ENCODE peak calls at places on chromosomes 16 and 17, in six cellular contexts. O, E, Y, W, P and D are unnamed samples.

GRCh38 chr17:45705123-45706009 is 78.8 kb upstream of the CRHR1 start:
- DNase-seq in Y (peak; percentile 91), P (peak; percentile 42), W (no peak), O (no peak), E (no peak), D (no peak)

GRCh38 chr16:23905027-23905426 is 69.2 kb downstream of the PRKCB start:
- DNase-seq in W (no peak), Y (peak; percentile 60), P (peak; percentile 70), E (peak; percentile 79), O (peak; percentile 50), D (no peak)

GRCh38 chr16:12557808-12558207 is 245.9 kb downstream of the CPPED1 start:
- DNase-seq in P (no peak), W (no peak), O (no peak), E (no peak), Y (no peak), D (no peak)

GRCh38 chr17:72100445-72100844 is 20.4 kb upstream of the SOX9 start:
- DNase-seq in E (no peak), O (no peak), P (no peak), Y (no peak), W (no peak), D (no peak)

GRCh38 chr16:24309222-24309905 is 53.2 kb downstream of the CACNG3 start:
- DNase-seq in Y (peak; percentile 28), E (no peak), O (no peak), W (no peak), P (peak; percentile 39), D (no peak)

GRCh38 chr16:75083826-75084225 is 32.8 kb downstream of the LDHD start:
- DNase-seq in W (no peak), E (peak; percentile 21), P (no peak), Y (no peak), O (no peak), D (no peak)

GRCh38 chr16:85314633-85315032 is 202.4 kb upstream of the CIBAR2 start:
- DNase-seq in P (no peak), Y (no peak), O (no peak), E (no peak), W (no peak), D (no peak)

GRCh38 chr17:8059131-8059530 is 20.3 kb downstream of the ALOX15B start:
- DNase-seq in P (no peak), Y (no peak), E (peak; percentile 29), O (peak; percentile 16), W (no peak), D (no peak)

GRCh38 chr16:4593069-4593468 is 21.6 kb downstream of the UBALD1 start:
- DNase-seq in O (no peak), P (no peak), E (peak; percentile 69), W (no peak), Y (no peak), D (no peak)

GRCh38 chr17:68033636-68034451 is 1.7 kb upstream of the KPNA2 start:
- DNase-seq in P (peak; percentile 65), Y (peak; percentile 56), W (no peak), O (no peak), E (no peak), D (no peak)

GRCh38 chr17:40607641-40608040 is 40.0 kb downstream of the SMARCE1 start:
- DNase-seq in O (no peak), E (no peak), P (no peak), Y (no peak), W (no peak), D (peak; percentile 82)

GRCh38 chr16:52540910-52541309 is 6.0 kb downstream of the TOX3 start:
- DNase-seq in Y (no peak), O (no peak), W (no peak), E (no peak), P (no peak), D (no peak)

GRCh38 chr17:63819585-63820537 is 7.4 kb upstream of the PSMC5 start:
- DNase-seq in E (no peak), Y (no peak), W (no peak), P (no peak), O (no peak), D (peak; percentile 41)

GRCh38 chr17:28726912-28727726 is 1.1 kb upstream of the TLCD1 start:
- DNase-seq in E (peak; percentile 98), Y (peak; percentile 82), O (peak; percentile 95), P (peak; percentile 90), W (peak; percentile 96), D (peak; percentile 91)

DNA sequence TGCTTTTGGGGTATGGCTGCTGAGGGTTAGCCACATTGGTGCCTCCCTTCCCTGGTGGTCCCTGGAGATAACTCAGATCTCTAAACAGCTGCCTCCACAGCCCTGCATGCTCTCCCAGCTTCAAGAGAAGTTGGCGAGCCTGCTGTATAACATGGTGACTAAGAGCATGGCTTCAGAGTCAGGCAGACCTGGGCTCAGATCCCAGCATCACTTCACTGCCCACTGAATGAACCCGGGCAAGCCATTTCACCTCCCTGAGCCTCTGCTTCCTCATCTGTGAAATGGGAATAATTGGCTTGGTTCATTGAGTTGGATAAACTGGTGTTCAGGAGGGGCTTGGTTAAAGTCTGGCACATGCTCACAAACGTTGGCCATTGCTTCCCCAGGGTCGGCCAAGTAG is 16.6 kb downstream of the KIF1C start:
- DNase-seq in Y (no peak), W (no peak), P (no peak), O (no peak), E (no peak), D (no peak)
- H3K27ac ChIP-seq in Y (peak overlapping the region; percentile 14), W (no peak overlapping the region), P (no peak overlapping the region), O (no peak overlapping the region), E (no peak overlapping the region), D (no peak overlapping the region)

GRCh38 chr17:27578718-27579085 is 52.3 kb upstream of the LGALS9 start:
- DNase-seq in Y (no peak), E (no peak), W (no peak), P (peak; percentile 68), O (no peak), D (no peak)
- H3K27ac ChIP-seq in Y (no peak overlapping the region), E (peak overlapping the region; percentile 23), W (no peak overlapping the region), P (peak overlapping the region; percentile 100), O (peak overlapping the region; percentile 60), D (no peak overlapping the region)

GRCh38 chr17:11813278-11813677 is 184.0 kb downstream of the ZNF18 start:
- DNase-seq in W (no peak), Y (no peak), E (no peak), O (no peak), P (no peak), D (no peak)
- H3K27ac ChIP-seq in W (no peak overlapping the region), Y (no peak overlapping the region), E (no peak overlapping the region), O (no peak overlapping the region), P (no peak overlapping the region), D (no peak overlapping the region)

DNA sequence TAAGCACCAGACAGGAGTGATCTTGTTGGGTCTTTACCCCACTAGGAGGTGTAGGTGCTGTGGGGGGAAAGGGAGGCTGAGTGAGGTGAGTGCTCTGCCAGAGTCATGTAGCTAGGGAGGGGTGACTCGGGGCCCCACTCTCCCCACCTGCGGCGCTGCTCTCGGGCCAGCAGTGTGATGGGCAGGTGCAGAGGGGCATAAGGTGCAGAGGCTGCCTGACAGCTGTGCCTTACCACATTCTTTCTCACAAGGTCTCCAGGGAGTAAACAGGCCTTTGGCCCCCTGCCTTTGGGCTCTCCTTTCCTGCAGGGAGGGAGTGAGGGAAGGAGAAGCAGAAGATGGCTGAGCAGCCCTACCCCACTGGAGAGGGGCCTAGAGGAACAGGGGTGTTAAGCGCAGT is 4.5 kb upstream of the CNP start:
- DNase-seq in P (no peak), W (no peak), E (no peak), Y (no peak), O (no peak), D (no peak)
- H3K27ac ChIP-seq in P (no peak overlapping the region), W (no peak overlapping the region), E (no peak overlapping the region), Y (no peak overlapping the region), O (no peak overlapping the region), D (no peak overlapping the region)

DNA sequence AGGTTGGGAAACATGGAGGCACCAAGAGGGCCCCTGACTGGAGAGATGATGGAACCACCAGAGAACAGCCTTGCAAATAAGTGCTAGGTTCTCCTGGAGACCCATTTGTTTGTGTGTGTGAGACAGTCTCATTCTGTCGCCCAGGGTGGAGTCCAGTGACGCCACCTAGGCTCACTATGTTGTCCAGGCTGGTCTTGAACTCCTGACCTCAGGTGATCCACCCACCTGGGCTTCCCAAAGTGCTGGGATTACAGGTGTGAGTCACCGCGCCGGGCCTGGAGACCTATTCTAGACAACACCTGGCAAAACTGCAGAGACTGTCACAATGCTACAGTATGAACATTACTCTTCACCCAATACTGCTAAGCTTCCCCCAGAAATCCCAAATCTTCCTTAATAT is 1.5 kb downstream of the NPLOC4 start:
- DNase-seq in Y (no peak), P (no peak), W (no peak), O (no peak), E (peak; percentile 24), D (no peak)
- H3K27ac ChIP-seq in Y (peak overlapping the region; percentile 88), P (no peak overlapping the region), W (no peak overlapping the region), O (peak overlapping the region; percentile 91), E (no peak overlapping the region), D (no peak overlapping the region)